ENCODE peak calls at places on chromosomes 6 and 20, in seven cellular contexts. O is type B pancreatic cell, N is natural killer cell, I is cardiac fibroblast, T is endothelial cell of umbilical vein, E is dorsolateral prefrontal cortex, A is esophagus muscularis mucosa. W is an unnamed sample.

GRCh38 chr6:1595271-1596087 is 14.2 kb upstream of the FOXC1 start:
- DNase-seq in O (no peak), N (no peak), I (no peak), T (no peak), E (no peak), A (no peak), W (no peak)

GRCh38 chr6:42368156-42368555 is 83.6 kb downstream of the TRERF1 start:
- DNase-seq in O (no peak), N (peak; percentile 29), I (no peak), T (no peak), E (peak; percentile 33), A (no peak), W (no peak)

GRCh38 chr6:72246926-72247325 is 360.6 kb downstream of the RIMS1 start:
- DNase-seq in O (no peak), N (no peak), I (no peak), T (no peak), E (no peak), A (no peak), W (no peak)

GRCh38 chr6:108161724-108162282 is 4.0 kb upstream of the NR2E1 start:
- DNase-seq in O (no peak), N (no peak), I (no peak), T (no peak), E (no peak), A (peak; percentile 87), W (no peak)

GRCh38 chr6:90484903-90485302 is 102.0 kb downstream of the MAP3K7 start:
- DNase-seq in O (no peak), N (no peak), I (no peak), T (no peak), E (peak; percentile 54), A (peak; percentile 79), W (no peak)

GRCh38 chr6:35484921-35485392 is 11.9 kb downstream of the TEAD3 start:
- DNase-seq in O (no peak), N (no peak), I (peak; percentile 53), T (no peak), E (no peak), A (no peak), W (no peak)

GRCh38 chr6:51120016-51120415 is 301.3 kb downstream of the TFAP2B start:
- DNase-seq in O (no peak), N (no peak), I (no peak), T (no peak), E (no peak), A (no peak), W (no peak)

GRCh38 chr6:127550403-127550802 is 26.6 kb upstream of the C6orf58 start:
- DNase-seq in O (no peak), N (no peak), I (peak; percentile 66), T (no peak), E (no peak), A (no peak), W (no peak)

GRCh38 chr20:10521068-10521834 is 86.1 kb downstream of the SLX4IP start:
- DNase-seq in O (no peak), N (no peak), I (peak; percentile 89), T (peak; percentile 77), E (no peak), A (no peak), W (no peak)

GRCh38 chr20:33654680-33655161 is 7.4 kb upstream of the C20orf144 start:
- DNase-seq in O (no peak), N (no peak), I (no peak), T (no peak), E (no peak), A (no peak), W (no peak)

GRCh38 chr6:144797881-144798589 is 512.9 kb downstream of the UTRN start:
- DNase-seq in O (no peak), N (no peak), I (peak; percentile 84), T (peak; percentile 21), E (no peak), A (no peak), W (no peak)

GRCh38 chr6:16059496-16059895 is 69.4 kb upstream of the MYLIP start:
- DNase-seq in O (no peak), N (no peak), I (no peak), T (no peak), E (no peak), A (no peak), W (no peak)

GRCh38 chr6:29553268-29554057 is 6.1 kb downstream of the UBD start:
- DNase-seq in O (no peak), N (no peak), I (peak; percentile 68), T (peak; percentile 4), E (peak; percentile 44), A (peak; percentile 90), W (no peak)

GRCh38 chr6:66277400-66277799 is 570.4 kb upstream of the EYS start:
- DNase-seq in O (no peak), N (no peak), I (no peak), T (no peak), E (no peak), A (no peak), W (no peak)

GRCh38 chr6:105536961-105537360 is 134.1 kb upstream of the PREP start:
- DNase-seq in O (no peak), N (no peak), I (no peak), T (no peak), E (no peak), A (no peak), W (no peak)
- TF ChIP-seq CTCF in O (no peak), N (no peak), I (no peak), T (no peak), E (no peak), A (no peak), W (no peak)

GRCh38 chr6:97437087-97437486 is 154.1 kb upstream of the MMS22L start:
- DNase-seq in O (no peak), N (no peak), I (peak; percentile 43), T (peak; percentile 34), E (no peak), A (no peak), W (no peak)

GRCh38 chr6:97443408-97444080 is 160.5 kb upstream of the MMS22L start:
- DNase-seq in O (no peak), N (no peak), I (no peak), T (no peak), E (no peak), A (no peak), W (no peak)

GRCh38 chr6:97438011-97438671 is 155.1 kb upstream of the MMS22L start:
- DNase-seq in O (no peak), N (no peak), I (no peak), T (no peak), E (no peak), A (no peak), W (no peak)

GRCh38 chr6:97445406-97445805 is 162.4 kb upstream of the MMS22L start:
- DNase-seq in O (no peak), N (no peak), I (no peak), T (no peak), E (no peak), A (no peak), W (no peak)

DNA sequence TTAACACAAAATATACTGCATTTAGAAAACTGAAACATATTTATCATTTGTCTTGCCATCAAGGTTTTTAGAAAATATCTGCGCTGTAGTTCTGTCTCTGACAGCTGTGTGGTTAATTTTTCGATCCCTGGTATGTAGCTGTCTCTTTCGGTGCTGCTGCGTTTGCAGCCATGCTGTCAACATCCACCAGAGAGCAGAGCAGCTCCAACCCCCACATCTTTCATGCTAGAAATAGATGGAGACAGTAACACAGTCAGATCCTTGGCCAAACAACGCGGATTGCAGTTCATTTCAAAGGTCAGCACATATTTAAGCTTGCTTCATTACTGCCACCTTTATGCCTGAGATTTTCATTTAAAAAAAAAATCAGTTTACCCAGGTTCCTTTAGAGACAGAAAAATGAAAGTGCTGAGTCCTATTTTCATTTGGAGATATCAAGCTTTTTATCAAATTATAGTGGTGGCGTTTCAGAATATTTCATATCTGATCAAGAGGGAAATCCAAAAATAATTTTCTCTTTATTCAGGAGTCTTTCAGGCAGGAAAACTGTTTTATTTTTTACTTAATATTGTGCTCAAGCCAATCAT is 157.7 kb upstream of the MMS22L start:
- DNase-seq in O (no peak), N (no peak), I (peak; percentile 49), T (peak; percentile 10), E (peak; percentile 72), A (no peak), W (no peak)
- TF ChIP-seq CTCF in O (peak; percentile 77), N (no peak), I (peak; percentile 70), T (no peak), E (peak; percentile 75), A (no peak), W (peak; percentile 49)

GRCh38 chr6:133921249-133921859 is 31.7 kb upstream of the TBPL1 start:
- DNase-seq in O (no peak), N (peak; percentile 42), I (peak; percentile 88), T (peak; percentile 66), E (peak; percentile 78), A (no peak), W (peak; percentile 91)
- TF ChIP-seq CTCF in O (peak; percentile 88), N (peak; percentile 59), I (peak; percentile 92), T (peak; percentile 69), E (peak; percentile 87), A (peak; percentile 87), W (peak; percentile 87)

DNA sequence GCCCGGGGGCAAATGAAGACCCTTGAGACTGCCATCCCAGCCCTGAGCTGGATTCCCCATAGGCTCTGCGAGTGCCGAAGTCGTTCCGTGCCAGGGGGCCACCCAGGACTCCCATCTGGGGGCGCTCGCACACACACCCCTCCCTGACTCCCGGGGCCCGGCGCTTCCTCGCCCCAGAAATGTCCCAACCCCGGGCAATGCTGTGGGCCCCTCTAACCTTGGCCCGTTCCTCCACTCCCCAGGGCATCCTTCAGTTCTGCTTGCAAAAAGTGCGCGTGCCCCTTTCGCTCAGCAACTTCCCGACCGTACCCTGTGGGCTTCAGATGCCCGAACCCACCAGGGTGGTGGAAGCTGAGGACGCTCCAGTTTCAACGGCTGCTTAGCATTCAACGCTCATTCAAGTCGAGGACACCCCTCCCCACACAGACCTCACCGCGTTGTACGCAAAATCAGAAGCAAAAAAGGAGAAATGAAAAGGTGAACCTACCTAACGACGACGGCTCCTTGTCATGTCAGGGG is 25.4 kb downstream of the RIPOR2 start:
- DNase-seq in O (no peak), N (no peak), I (peak; percentile 11), T (no peak), E (peak; percentile 39), A (peak; percentile 72), W (no peak)
- TF ChIP-seq CTCF in O (no peak), N (no peak), I (no peak), T (no peak), E (peak; percentile 19), A (no peak), W (peak; percentile 34)

GRCh38 chr20:60937581-60937980 is 314.5 kb upstream of the CDH4 start:
- DNase-seq in O (no peak), N (no peak), I (no peak), T (no peak), E (peak; percentile 30), A (no peak), W (no peak)

GRCh38 chr20:60934724-60935123 is 317.3 kb upstream of the CDH4 start:
- DNase-seq in O (no peak), N (no peak), I (no peak), T (no peak), E (no peak), A (no peak), W (no peak)

GRCh38 chr20:60931691-60932090 is 320.4 kb upstream of the CDH4 start:
- DNase-seq in O (no peak), N (no peak), I (no peak), T (no peak), E (no peak), A (no peak), W (no peak)

GRCh38 chr20:60930023-60930790 is 321.9 kb upstream of the CDH4 start:
- DNase-seq in O (no peak), N (no peak), I (no peak), T (no peak), E (no peak), A (no peak), W (no peak)

GRCh38 chr20:60935971-60936370 is 316.1 kb upstream of the CDH4 start:
- DNase-seq in O (no peak), N (no peak), I (no peak), T (no peak), E (no peak), A (no peak), W (no peak)
- TF ChIP-seq CTCF in O (peak; percentile 30), N (no peak), I (no peak), T (no peak), E (no peak), A (no peak), W (no peak)